ENCODE peak calls at places on chromosomes 12 and 14, in six cellular contexts. W is A549, X is AG08395, N is NCI-H2171, D is T-helper 2 cell, G is mucosa of gallbladder. H is an unnamed sample.

GRCh38 chr12:101634724-101635123 is 40.0 kb downstream of the MYBPC1 start:
- DNase-seq in X (no peak), W (no peak), G (no peak), N (no peak), D (no peak), H (peak; percentile 80)

GRCh38 chr12:9730011-9730410 is 2.9 kb downstream of the CLECL1 start:
- DNase-seq in N (no peak), G (no peak), W (no peak), X (no peak), D (no peak), H (peak; percentile 74)

GRCh38 chr12:15580431-15580830 is 208.8 kb downstream of the EPS8 start:
- DNase-seq in W (no peak), X (no peak), D (no peak), N (no peak), G (no peak), H (peak; percentile 14)

GRCh38 chr12:126248871-126249403 is 1183.7 kb downstream of the AACS start:
- DNase-seq in N (no peak), W (no peak), D (no peak), X (no peak), G (no peak), H (no peak)

GRCh38 chr14:73958591-73958990 is 8.5 kb downstream of the COQ6 start:
- DNase-seq in D (no peak), N (no peak), W (no peak), X (no peak), G (no peak), H (no peak)

GRCh38 chr12:116360579-116361403 is 83.3 kb upstream of the MED13L start:
- DNase-seq in W (no peak), X (no peak), D (no peak), N (no peak), G (no peak), H (no peak)

GRCh38 chr12:125142601-125143000 is 77.4 kb downstream of the AACS start:
- DNase-seq in N (no peak), W (no peak), G (no peak), D (no peak), X (peak; percentile 75), H (no peak)

GRCh38 chr12:120453977-120454376 is 7.7 kb downstream of the GATC start:
- DNase-seq in D (no peak), X (peak; percentile 51), G (no peak), N (no peak), W (peak; percentile 42), H (peak; percentile 55)

GRCh38 chr12:123442774-123443173 is 6.3 kb upstream of the RILPL2 start:
- DNase-seq in D (no peak), X (no peak), G (no peak), N (no peak), W (no peak), H (no peak)

GRCh38 chr14:68553326-68553725 is 239.5 kb downstream of the ZFP36L1 start:
- DNase-seq in G (no peak), D (no peak), W (no peak), N (no peak), X (no peak), H (no peak)

GRCh38 chr14:101359221-101360044 is 201.9 kb upstream of the DIO3 start:
- DNase-seq in W (no peak), G (peak; percentile 28), N (no peak), D (no peak), X (no peak), H (peak; percentile 75)

GRCh38 chr12:110530511-110530910 is 28.4 kb downstream of the RAD9B start:
- DNase-seq in W (no peak), G (no peak), D (no peak), N (no peak), X (no peak), H (no peak)

GRCh38 chr12:132238487-132239248 is 90.7 kb downstream of the GALNT9 start:
- DNase-seq in N (no peak), X (no peak), W (peak; percentile 47), G (no peak), D (no peak), H (no peak)

GRCh38 chr14:100950024-100950423 is 46.5 kb upstream of the RTL1 start:
- DNase-seq in G (no peak), X (no peak), N (no peak), W (no peak), D (no peak), H (no peak)

GRCh38 chr12:161823-162222 is 52.1 kb downstream of the SLC6A12 start:
- DNase-seq in N (no peak), D (no peak), W (no peak), G (no peak), X (no peak), H (no peak)

GRCh38 chr14:23389396-23389795 is 12.6 kb downstream of the CMTM5 start:
- DNase-seq in X (no peak), W (no peak), N (no peak), G (no peak), D (no peak), H (no peak)

GRCh38 chr14:64628940-64629403 is 75.3 kb upstream of the PLEKHG3 start:
- DNase-seq in W (peak; percentile 94), G (no peak), N (no peak), X (peak; percentile 93), D (no peak), H (no peak)

GRCh38 chr12:52074006-52074405 is 4.2 kb downstream of the ATG101 start:
- DNase-seq in W (no peak), N (no peak), D (no peak), G (peak; percentile 22), X (peak; percentile 55), H (no peak)

GRCh38 chr12:47164730-47165439 is 85.1 kb upstream of the AMIGO2 start:
- DNase-seq in D (no peak), N (no peak), X (peak; percentile 86), W (no peak), G (no peak), H (no peak)

GRCh38 chr12:52401926-52402325 is 4.2 kb downstream of the KRT82 start:
- DNase-seq in N (no peak), D (no peak), G (no peak), X (no peak), W (no peak), H (no peak)

GRCh38 chr12:132535046-132535445 is 45.1 kb downstream of the FBRSL1 start:
- DNase-seq in X (no peak), G (no peak), N (no peak), D (no peak), W (no peak), H (no peak)

GRCh38 chr12:29427964-29428363 is 47.0 kb upstream of the ERGIC2 start:
- DNase-seq in G (no peak), W (peak; percentile 9), N (no peak), D (no peak), X (no peak), H (peak; percentile 65)

GRCh38 chr12:6533653-6534157 is 612 bp upstream of the GAPDH start:
- DNase-seq in D (no peak), X (peak; percentile 46), W (peak; percentile 95), N (peak; percentile 100), G (peak; percentile 76), H (peak; percentile 94)

GRCh38 chr12:50043854-50044253 is 13.5 kb upstream of the ASIC1 start:
- DNase-seq in G (no peak), N (no peak), W (no peak), D (no peak), X (no peak), H (no peak)

GRCh38 chr14:102498005-102498677 is 11.4 kb downstream of the ANKRD9 start:
- DNase-seq in G (no peak), X (no peak), N (peak; percentile 19), W (peak; percentile 32), D (no peak), H (no peak)

GRCh38 chr12:105740337-105740736 is 398.4 kb downstream of the NUAK1 start:
- DNase-seq in D (no peak), W (no peak), G (no peak), N (no peak), X (no peak), H (no peak)